ENCODE peak calls at places on chromosomes 11 and 22, in ten cellular contexts. Q is activated CD8-positive, alpha-beta memory T cell treated with anti-CD3 and anti-CD28 coated beads for 4 hours; I is HuH-7.5; G is GM06990; B is activated CD4-positive, alpha-beta memory T cell treated with anti-CD3 and anti-CD28 coated beads for 36 hours; W is Kasumi-1; F is caudate nucleus; L is NCI-H510A treated with DMSO at 0.1 percent for 48 hours; E is anterior cingulate cortex; X is AG09309. T is an unnamed sample.

GRCh38 chr11:132658696-132659095 is 873.6 kb downstream of the OPCML start:
- DNase-seq in W (no peak), I (no peak), L (no peak), F (no peak), E (no peak), Q (no peak), B (no peak), G (no peak), X (no peak), T (no peak)

GRCh38 chr22:38869663-38870062 is 2.4 kb downstream of the CBX6 start:
- DNase-seq in G (no peak), Q (no peak), B (no peak), L (no peak), I (no peak), X (no peak), E (no peak), F (no peak), W (no peak), T (no peak)

GRCh38 chr11:13380731-13381130 is 82.3 kb downstream of the BTBD10 start:
- DNase-seq in F (no peak), I (no peak), L (no peak), G (no peak), X (no peak), E (no peak), Q (no peak), B (no peak), W (no peak), T (no peak)

GRCh38 chr11:4903484-4903883 is at the start of gene OR51A7:
- DNase-seq in G (no peak), F (no peak), B (no peak), Q (no peak), E (no peak), I (no peak), W (no peak), X (no peak), L (peak), T (no peak)

GRCh38 chr22:35301370-35301874 is 1.7 kb downstream of the TOM1 start:
- DNase-seq in B (peak), I (peak), Q (no peak), G (no peak), W (peak), L (no peak), X (peak), F (no peak), E (no peak), T (peak)

GRCh38 chr11:62044639-62045121 is 77.2 kb upstream of the FTH1 start:
- DNase-seq in B (no peak), L (no peak), I (no peak), X (no peak), E (no peak), G (no peak), W (no peak), F (no peak), Q (no peak), T (no peak)

GRCh38 chr22:23288301-23289129 is 108.2 kb downstream of the BCR start:
- DNase-seq in L (no peak), B (no peak), X (no peak), G (no peak), I (no peak), F (no peak), W (no peak), Q (no peak), E (no peak), T (no peak)

GRCh38 chr11:67268684-67269268 is 2.5 kb downstream of the GRK2 start:
- DNase-seq in E (no peak), G (no peak), Q (no peak), L (no peak), W (no peak), F (no peak), I (no peak), B (no peak), X (no peak), T (no peak)

GRCh38 chr11:122162095-122162494 is 46.1 kb upstream of the BLID start:
- DNase-seq in L (no peak), B (no peak), E (no peak), X (no peak), W (no peak), Q (no peak), I (no peak), G (no peak), F (no peak), T (no peak)

GRCh38 chr22:38750638-38751037 is 5.2 kb downstream of the SUN2 start:
- DNase-seq in I (no peak), L (no peak), W (no peak), B (no peak), F (no peak), Q (no peak), G (no peak), X (no peak), E (no peak), T (no peak)

GRCh38 chr22:24516301-24516737 is 21.2 kb downstream of the UPB1 start:
- DNase-seq in F (no peak), L (no peak), E (no peak), I (no peak), B (no peak), X (peak), W (no peak), Q (no peak), G (peak), T (peak)

GRCh38 chr11:131766637-131767036 is 396.2 kb downstream of the NTM start:
- DNase-seq in F (no peak), G (no peak), W (no peak), E (no peak), X (no peak), L (no peak), I (no peak), B (no peak), Q (no peak), T (no peak)

GRCh38 chr11:116192509-116193206 is 580.1 kb downstream of the BUD13 start:
- DNase-seq in W (no peak), Q (no peak), B (no peak), X (no peak), L (no peak), F (no peak), G (no peak), E (no peak), I (no peak), T (no peak)

GRCh38 chr11:100273066-100273815 is 413.8 kb upstream of the ARHGAP42 start:
- DNase-seq in B (no peak), W (no peak), I (no peak), L (no peak), F (no peak), E (no peak), G (no peak), X (no peak), Q (no peak), T (no peak)

GRCh38 chr11:115501895-115502589 is 2.2 kb downstream of the CADM1 start:
- DNase-seq in Q (no peak), E (no peak), I (no peak), F (no peak), W (no peak), B (peak), L (peak), X (no peak), G (no peak), T (no peak)

GRCh38 chr22:28142361-28142801 is 223.3 kb upstream of the PITPNB start:
- DNase-seq in I (no peak), X (peak), E (no peak), B (no peak), F (no peak), G (no peak), L (no peak), W (no peak), Q (no peak), T (peak)

GRCh38 chr11:63564056-63564784 is 1.0 kb upstream of the PLAAT2 start:
- DNase-seq in X (no peak), Q (no peak), G (no peak), B (peak), L (peak), I (no peak), F (no peak), W (no peak), E (peak), T (no peak)